ENCODE peak calls at places on chromosomes 6 and 20, in eight cellular contexts. One of them, this sample, is unnamed.

GRCh38 chr6:54057068-54057467 is 54.2 kb upstream of the MLIP start:
- DNase-seq in PC-3: no peak
- DNase-seq in lung microvascular endothelial cell: no peak
- DNase-seq in NCI-H774: no peak
- DNase-seq in GM13977: no peak
- DNase-seq in Jurkat, Clone E6-1: no peak
- DNase-seq in AG04449: no peak
- DNase-seq in aorta: no peak
- DNase-seq in this sample: no peak

GRCh38 chr20:56710577-56711465 is 81.7 kb downstream of the TFAP2C start:
- DNase-seq in aorta: no peak
- DNase-seq in lung microvascular endothelial cell: no peak
- DNase-seq in AG04449: no peak
- DNase-seq in Jurkat, Clone E6-1: no peak
- DNase-seq in GM13977: no peak
- DNase-seq in PC-3: peak
- DNase-seq in NCI-H774: no peak
- DNase-seq in this sample: no peak

GRCh38 chr6:41161851-41162552 is 914 bp downstream of the TREM2 start:
- DNase-seq in GM13977: no peak
- DNase-seq in lung microvascular endothelial cell: no peak
- DNase-seq in aorta: no peak
- DNase-seq in AG04449: no peak
- DNase-seq in PC-3: no peak
- DNase-seq in NCI-H774: no peak
- DNase-seq in Jurkat, Clone E6-1: no peak
- DNase-seq in this sample: no peak

GRCh38 chr20:17688965-17689364 is 6.9 kb upstream of the RRBP1 start:
- DNase-seq in GM13977: no peak
- DNase-seq in lung microvascular endothelial cell: peak
- DNase-seq in aorta: no peak
- DNase-seq in Jurkat, Clone E6-1: no peak
- DNase-seq in PC-3: no peak
- DNase-seq in AG04449: no peak
- DNase-seq in NCI-H774: no peak
- DNase-seq in this sample: no peak

GRCh38 chr6:33279971-33280511 is 3.1 kb downstream of the B3GALT4 start:
- DNase-seq in aorta: no peak
- DNase-seq in PC-3: peak
- DNase-seq in AG04449: no peak
- DNase-seq in NCI-H774: no peak
- DNase-seq in Jurkat, Clone E6-1: peak
- DNase-seq in lung microvascular endothelial cell: peak
- DNase-seq in GM13977: no peak
- DNase-seq in this sample: peak

GRCh38 chr6:131761762-131762067 is 46.1 kb upstream of the ENPP1 start:
- DNase-seq in lung microvascular endothelial cell: no peak
- DNase-seq in Jurkat, Clone E6-1: no peak
- DNase-seq in NCI-H774: no peak
- DNase-seq in GM13977: no peak
- DNase-seq in aorta: no peak
- DNase-seq in PC-3: no peak
- DNase-seq in AG04449: no peak
- DNase-seq in this sample: no peak

GRCh38 chr6:159754959-159755914 is 6.6 kb upstream of the ACAT2 start:
- DNase-seq in GM13977: no peak
- DNase-seq in PC-3: no peak
- DNase-seq in NCI-H774: no peak
- DNase-seq in aorta: no peak
- DNase-seq in AG04449: no peak
- DNase-seq in Jurkat, Clone E6-1: no peak
- DNase-seq in lung microvascular endothelial cell: no peak
- DNase-seq in this sample: peak

GRCh38 chr6:16472349-16473069 is 234.1 kb downstream of the GMPR start:
- DNase-seq in Jurkat, Clone E6-1: no peak
- DNase-seq in aorta: no peak
- DNase-seq in GM13977: no peak
- DNase-seq in AG04449: peak
- DNase-seq in PC-3: peak
- DNase-seq in NCI-H774: no peak
- DNase-seq in lung microvascular endothelial cell: peak
- DNase-seq in this sample: no peak

GRCh38 chr6:90406957-90407356 is 110.3 kb upstream of the BACH2 start:
- DNase-seq in Jurkat, Clone E6-1: no peak
- DNase-seq in GM13977: no peak
- DNase-seq in lung microvascular endothelial cell: no peak
- DNase-seq in PC-3: peak
- DNase-seq in AG04449: no peak
- DNase-seq in NCI-H774: no peak
- DNase-seq in aorta: no peak
- DNase-seq in this sample: no peak

GRCh38 chr6:45624228-45624627 is 246.5 kb upstream of the SUPT3H start:
- DNase-seq in Jurkat, Clone E6-1: no peak
- DNase-seq in NCI-H774: no peak
- DNase-seq in lung microvascular endothelial cell: no peak
- DNase-seq in PC-3: no peak
- DNase-seq in GM13977: no peak
- DNase-seq in AG04449: no peak
- DNase-seq in aorta: no peak
- DNase-seq in this sample: no peak

GRCh38 chr6:85580878-85581267 is 12.8 kb downstream of the SNX14 start:
- DNase-seq in lung microvascular endothelial cell: peak
- DNase-seq in NCI-H774: no peak
- DNase-seq in GM13977: no peak
- DNase-seq in aorta: no peak
- DNase-seq in Jurkat, Clone E6-1: no peak
- DNase-seq in PC-3: peak
- DNase-seq in AG04449: no peak
- DNase-seq in this sample: peak

GRCh38 chr6:107019047-107019446 is 9.0 kb upstream of the MTRES1 start:
- DNase-seq in lung microvascular endothelial cell: no peak
- DNase-seq in NCI-H774: no peak
- DNase-seq in PC-3: no peak
- DNase-seq in AG04449: no peak
- DNase-seq in aorta: peak
- DNase-seq in Jurkat, Clone E6-1: no peak
- DNase-seq in GM13977: no peak
- DNase-seq in this sample: no peak

GRCh38 chr20:10654630-10655029 is 19.2 kb downstream of the JAG1 start:
- DNase-seq in Jurkat, Clone E6-1: no peak
- DNase-seq in GM13977: peak
- DNase-seq in aorta: peak
- DNase-seq in NCI-H774: no peak
- DNase-seq in lung microvascular endothelial cell: peak
- DNase-seq in PC-3: no peak
- DNase-seq in AG04449: no peak
- DNase-seq in this sample: no peak

GRCh38 chr20:58682656-58683055 is 9.9 kb upstream of the NPEPL1 start:
- DNase-seq in NCI-H774: no peak
- DNase-seq in PC-3: peak
- DNase-seq in aorta: no peak
- DNase-seq in lung microvascular endothelial cell: no peak
- DNase-seq in GM13977: no peak
- DNase-seq in AG04449: no peak
- DNase-seq in Jurkat, Clone E6-1: no peak
- DNase-seq in this sample: no peak

GRCh38 chr6:157267109-157267611 is 56.2 kb downstream of the TMEM242 start:
- DNase-seq in lung microvascular endothelial cell: no peak
- DNase-seq in NCI-H774: no peak
- DNase-seq in AG04449: no peak
- DNase-seq in Jurkat, Clone E6-1: no peak
- DNase-seq in aorta: peak
- DNase-seq in PC-3: no peak
- DNase-seq in GM13977: no peak
- DNase-seq in this sample: no peak

GRCh38 chr6:107275330-107275865 is 160.1 kb upstream of the BEND3 start:
- DNase-seq in GM13977: no peak
- DNase-seq in aorta: no peak
- DNase-seq in lung microvascular endothelial cell: no peak
- DNase-seq in AG04449: no peak
- DNase-seq in PC-3: peak
- DNase-seq in NCI-H774: peak
- DNase-seq in Jurkat, Clone E6-1: no peak
- DNase-seq in this sample: no peak

GRCh38 chr6:53494076-53494475 is 50.8 kb downstream of the GCLC start:
- DNase-seq in aorta: no peak
- DNase-seq in Jurkat, Clone E6-1: no peak
- DNase-seq in PC-3: peak
- DNase-seq in lung microvascular endothelial cell: peak
- DNase-seq in GM13977: no peak
- DNase-seq in NCI-H774: no peak
- DNase-seq in AG04449: no peak
- DNase-seq in this sample: no peak

GRCh38 chr6:24431045-24431451 is 28.3 kb downstream of the MRS2 start:
- DNase-seq in AG04449: no peak
- DNase-seq in PC-3: peak
- DNase-seq in GM13977: peak
- DNase-seq in aorta: no peak
- DNase-seq in Jurkat, Clone E6-1: peak
- DNase-seq in NCI-H774: peak
- DNase-seq in lung microvascular endothelial cell: peak
- DNase-seq in this sample: peak

GRCh38 chr20:63830821-63831593 is at the start of gene ZBTB46:
- DNase-seq in lung microvascular endothelial cell: peak
- DNase-seq in NCI-H774: peak
- DNase-seq in aorta: peak
- DNase-seq in Jurkat, Clone E6-1: no peak
- DNase-seq in AG04449: no peak
- DNase-seq in GM13977: peak
- DNase-seq in PC-3: peak
- DNase-seq in this sample: peak

GRCh38 chr6:143695106-143696059 is 17.6 kb downstream of the PHACTR2 start:
- DNase-seq in AG04449: no peak
- DNase-seq in lung microvascular endothelial cell: no peak
- DNase-seq in GM13977: no peak
- DNase-seq in NCI-H774: no peak
- DNase-seq in PC-3: no peak
- DNase-seq in Jurkat, Clone E6-1: no peak
- DNase-seq in aorta: no peak
- DNase-seq in this sample: no peak

GRCh38 chr6:22828179-22829062 is 259.1 kb downstream of the HDGFL1 start:
- DNase-seq in PC-3: peak
- DNase-seq in AG04449: peak
- DNase-seq in lung microvascular endothelial cell: peak
- DNase-seq in aorta: no peak
- DNase-seq in GM13977: peak
- DNase-seq in Jurkat, Clone E6-1: peak
- DNase-seq in NCI-H774: peak
- DNase-seq in this sample: peak

GRCh38 chr6:43910638-43911353 is 140.8 kb downstream of the VEGFA start:
- DNase-seq in Jurkat, Clone E6-1: no peak
- DNase-seq in NCI-H774: no peak
- DNase-seq in AG04449: peak
- DNase-seq in aorta: no peak
- DNase-seq in GM13977: no peak
- DNase-seq in lung microvascular endothelial cell: no peak
- DNase-seq in PC-3: no peak
- DNase-seq in this sample: no peak

GRCh38 chr6:135002974-135003703 is 51.5 kb downstream of the HBS1L start:
- DNase-seq in AG04449: no peak
- DNase-seq in PC-3: no peak
- DNase-seq in GM13977: peak
- DNase-seq in Jurkat, Clone E6-1: no peak
- DNase-seq in lung microvascular endothelial cell: no peak
- DNase-seq in aorta: no peak
- DNase-seq in NCI-H774: no peak
- DNase-seq in this sample: no peak

GRCh38 chr20:48212806-48213509 is 427.7 kb upstream of the SULF2 start:
- DNase-seq in NCI-H774: no peak
- DNase-seq in AG04449: no peak
- DNase-seq in aorta: no peak
- DNase-seq in GM13977: no peak
- DNase-seq in Jurkat, Clone E6-1: no peak
- DNase-seq in lung microvascular endothelial cell: no peak
- DNase-seq in PC-3: no peak
- DNase-seq in this sample: no peak

GRCh38 chr6:722608-723007 is 29.7 kb upstream of the EXOC2 start:
- DNase-seq in Jurkat, Clone E6-1: no peak
- DNase-seq in GM13977: no peak
- DNase-seq in PC-3: no peak
- DNase-seq in lung microvascular endothelial cell: peak
- DNase-seq in NCI-H774: no peak
- DNase-seq in aorta: no peak
- DNase-seq in AG04449: no peak
- DNase-seq in this sample: peak

GRCh38 chr6:143940011-143940597 is 68.0 kb downstream of the PLAGL1 start:
- DNase-seq in GM13977: peak
- DNase-seq in AG04449: no peak
- DNase-seq in NCI-H774: no peak
- DNase-seq in PC-3: peak
- DNase-seq in aorta: no peak
- DNase-seq in lung microvascular endothelial cell: peak
- DNase-seq in Jurkat, Clone E6-1: peak
- DNase-seq in this sample: peak

GRCh38 chr6:160049346-160049745 is 72.3 kb upstream of the SLC22A1 start:
- DNase-seq in Jurkat, Clone E6-1: no peak
- DNase-seq in aorta: no peak
- DNase-seq in PC-3: no peak
- DNase-seq in GM13977: no peak
- DNase-seq in NCI-H774: no peak
- DNase-seq in AG04449: no peak
- DNase-seq in lung microvascular endothelial cell: no peak
- DNase-seq in this sample: no peak

GRCh38 chr6:158793432-158793831 is 25.7 kb downstream of the EZR start:
- DNase-seq in lung microvascular endothelial cell: peak
- DNase-seq in aorta: no peak
- DNase-seq in GM13977: no peak
- DNase-seq in AG04449: peak
- DNase-seq in Jurkat, Clone E6-1: no peak
- DNase-seq in PC-3: peak
- DNase-seq in NCI-H774: peak
- DNase-seq in this sample: peak

This sample was measured in myocyte.